ENCODE peak calls at places on chromosomes 1 and 21, in seven cellular contexts. D is activated gamma-delta T cell treated with Interleukin-2 at 50 U/mL for 16 hours, E is stromal cell of bone marrow, Z is transverse colon, R is body of pancreas, O is NCI-H1105, F is lower lobe of right lung. K is an unnamed sample.

GRCh38 chr1:154819628-154820590 is 50.2 kb downstream of the KCNN3 start:
- DNase-seq in D (peak), E (no peak), Z (no peak), R (peak), O (no peak), F (no peak), K (no peak)

GRCh38 chr1:181113061-181113695 is 24.7 kb downstream of the IER5 start:
- DNase-seq in D (no peak), E (no peak), Z (no peak), R (no peak), O (no peak), F (no peak), K (no peak)

GRCh38 chr1:23196627-23197328 is 20.5 kb downstream of the HTR1D start:
- DNase-seq in D (no peak), E (peak), Z (no peak), R (no peak), O (no peak), F (no peak), K (no peak)

GRCh38 chr21:36792505-36792967 is 93.6 kb downstream of the SIM2 start:
- DNase-seq in D (no peak), E (no peak), Z (no peak), R (no peak), O (no peak), F (no peak), K (no peak)

GRCh38 chr1:161117681-161118581 is at the start of the genes NIT1 and PFDN2:
- DNase-seq in D (peak), E (peak), Z (peak), R (peak), O (peak), F (peak), K (peak)

GRCh38 chr1:72481420-72481819 is 199.1 kb upstream of the NEGR1 start:
- DNase-seq in D (no peak), E (no peak), Z (no peak), R (no peak), O (no peak), F (no peak), K (no peak)

GRCh38 chr1:170618418-170618817 is 45.5 kb upstream of the PRRX1 start:
- DNase-seq in D (no peak), E (no peak), Z (no peak), R (no peak), O (no peak), F (no peak), K (no peak)

GRCh38 chr1:24966724-24967346 is 36.8 kb upstream of the RUNX3 start:
- DNase-seq in D (peak), E (peak), Z (no peak), R (peak), O (no peak), F (no peak), K (no peak)

GRCh38 chr1:63773815-63774616 is at the start of gene ROR1:
- DNase-seq in D (no peak), E (peak), Z (peak), R (peak), O (peak), F (peak), K (peak)

GRCh38 chr1:206797534-206798383 is 25.5 kb upstream of the IL10 start:
- DNase-seq in D (peak), E (no peak), Z (peak), R (peak), O (no peak), F (no peak), K (peak)

GRCh38 chr21:42819861-42820512 is 59.4 kb downstream of the WDR4 start:
- DNase-seq in D (no peak), E (no peak), Z (no peak), R (no peak), O (no peak), F (no peak), K (no peak)

GRCh38 chr1:26597629-26598039 is 68.1 kb downstream of the RPS6KA1 start:
- DNase-seq in D (no peak), E (no peak), Z (no peak), R (no peak), O (peak), F (no peak), K (no peak)

GRCh38 chr1:201608635-201609395 is 69.9 kb downstream of the NAV1 start:
- DNase-seq in D (no peak), E (no peak), Z (no peak), R (no peak), O (no peak), F (no peak), K (no peak)

GRCh38 chr1:247295274-247295684 is 36.4 kb downstream of the ZNF496 start:
- DNase-seq in D (no peak), E (no peak), Z (no peak), R (no peak), O (no peak), F (no peak), K (no peak)

GRCh38 chr21:37047079-37047478 is 25.8 kb downstream of the PIGP start:
- DNase-seq in D (no peak), E (no peak), Z (peak), R (no peak), O (no peak), F (no peak), K (no peak)

GRCh38 chr1:154129392-154129970 is 25.4 kb downstream of the NUP210L start:
- DNase-seq in D (no peak), E (no peak), Z (no peak), R (no peak), O (no peak), F (no peak), K (no peak)

GRCh38 chr1:85121744-85122143 is 73.4 kb upstream of the MCOLN3 start:
- DNase-seq in D (no peak), E (no peak), Z (no peak), R (no peak), O (no peak), F (no peak), K (no peak)

GRCh38 chr1:7642781-7643180 is 128.3 kb upstream of the VAMP3 start:
- DNase-seq in D (no peak), E (no peak), Z (no peak), R (no peak), O (peak), F (no peak), K (no peak)

GRCh38 chr1:97392701-97393100 is 528.1 kb downstream of the DPYD start:
- DNase-seq in D (no peak), E (no peak), Z (no peak), R (no peak), O (no peak), F (no peak), K (no peak)

GRCh38 chr1:38608202-38608864 is 251.2 kb downstream of the RRAGC start:
- DNase-seq in D (no peak), E (no peak), Z (no peak), R (no peak), O (no peak), F (no peak), K (no peak)

GRCh38 chr1:201562257-201562656 is 23.3 kb downstream of the NAV1 start:
- DNase-seq in D (no peak), E (no peak), Z (no peak), R (no peak), O (no peak), F (peak), K (no peak)

GRCh38 chr1:216562383-216562782 is 139.1 kb upstream of the USH2A start:
- DNase-seq in D (no peak), E (no peak), Z (no peak), R (no peak), O (no peak), F (no peak), K (no peak)

GRCh38 chr1:92728687-92729086 is 56.2 kb downstream of the EVI5 start:
- DNase-seq in D (no peak), E (no peak), Z (no peak), R (no peak), O (no peak), F (no peak), K (no peak)

GRCh38 chr1:5830771-5831599 is 161.2 kb downstream of the NPHP4 start:
- DNase-seq in D (no peak), E (no peak), Z (no peak), R (no peak), O (peak), F (no peak), K (no peak)

GRCh38 chr1:31617917-31618746 is 643 bp downstream of the HCRTR1 start:
- DNase-seq in D (peak), E (peak), Z (peak), R (no peak), O (peak), F (peak), K (peak)

GRCh38 chr1:72280714-72281113 is 1.6 kb downstream of the NEGR1 start:
- DNase-seq in D (no peak), E (no peak), Z (no peak), R (no peak), O (no peak), F (no peak), K (no peak)

GRCh38 chr1:186295980-186296379 is 79.1 kb downstream of the TPR start:
- DNase-seq in D (no peak), E (peak), Z (no peak), R (no peak), O (no peak), F (no peak), K (no peak)

GRCh38 chr1:24786191-24786590 is 40.9 kb downstream of the CLIC4 start:
- DNase-seq in D (no peak), E (no peak), Z (no peak), R (peak), O (no peak), F (no peak), K (no peak)

GRCh38 chr1:27609618-27610240 is 5.8 kb upstream of the AHDC1 start:
- DNase-seq in D (no peak), E (no peak), Z (no peak), R (no peak), O (no peak), F (no peak), K (no peak)

GRCh38 chr1:222791006-222791710 is 23.7 kb upstream of the DISP1 start:
- DNase-seq in D (no peak), E (no peak), Z (no peak), R (no peak), O (no peak), F (no peak), K (no peak)

GRCh38 chr1:113255728-113256347 is 134.5 kb upstream of the MAGI3 start:
- DNase-seq in D (no peak), E (no peak), Z (peak), R (peak), O (no peak), F (no peak), K (no peak)

GRCh38 chr1:202564958-202565497 is 145.2 kb downstream of the SYT2 start:
- DNase-seq in D (no peak), E (no peak), Z (no peak), R (no peak), O (no peak), F (no peak), K (no peak)

GRCh38 chr1:42732126-42732680 is 7.8 kb downstream of the CLDN19 start:
- DNase-seq in D (no peak), E (peak), Z (no peak), R (no peak), O (no peak), F (no peak), K (no peak)

GRCh38 chr1:156766288-156767100 is 841 bp upstream of the PRCC start:
- DNase-seq in D (no peak), E (no peak), Z (no peak), R (no peak), O (no peak), F (peak), K (peak)

GRCh38 chr1:24990136-24990535 is 60.1 kb upstream of the RUNX3 start:
- DNase-seq in D (no peak), E (no peak), Z (no peak), R (no peak), O (no peak), F (no peak), K (no peak)

GRCh38 chr1:110393286-110393685 is 2.5 kb upstream of the SLC16A4 start:
- DNase-seq in D (no peak), E (no peak), Z (no peak), R (no peak), O (no peak), F (no peak), K (no peak)

GRCh38 chr1:183966487-183966886 is 71.0 kb downstream of the COLGALT2 start:
- DNase-seq in D (no peak), E (no peak), Z (no peak), R (no peak), O (no peak), F (no peak), K (no peak)

GRCh38 chr1:246795094-246795671 is 71.0 kb downstream of the SCCPDH start:
- DNase-seq in D (no peak), E (no peak), Z (no peak), R (no peak), O (peak), F (no peak), K (no peak)

GRCh38 chr1:6246497-6247295 is 2.7 kb downstream of the HES3 start:
- DNase-seq in D (peak), E (no peak), Z (peak), R (peak), O (peak), F (peak), K (peak)

GRCh38 chr21:34807146-34807880 is 138.5 kb downstream of the CLIC6 start:
- DNase-seq in D (peak), E (peak), Z (no peak), R (no peak), O (no peak), F (no peak), K (no peak)

K was measured in Peyer's patch.